ENCODE peak calls at places on chromosomes 2 and 18, in eight cellular contexts. L is cardiac fibroblast; F is GM23338; W is HFF-Myc; K is stomach; T is CD4-positive, alpha-beta memory T cell; M is CD4-positive, CD25-positive, alpha-beta regulatory T cell; J is astrocyte of the cerebellum. V is an unnamed sample.
A peak's percentile ranks its signal among the peaks of the same experiment; 100 is the strongest.

GRCh38 chr2:222701233-222701632 is 29.8 kb downstream of the MOGAT1 start:
- DNase-seq in L (no peak), F (no peak), W (no peak), K (no peak), T (no peak), M (no peak), J (no peak), V (no peak)

GRCh38 chr2:42850016-42850805 is 57.8 kb upstream of the HAAO start:
- DNase-seq in L (no peak), F (no peak), W (no peak), K (no peak), T (no peak), M (no peak), J (no peak), V (no peak)

GRCh38 chr2:28336264-28336992 is 56.2 kb upstream of the FOSL2 start:
- DNase-seq in L (no peak), F (no peak), W (no peak), K (no peak), T (no peak), M (no peak), J (no peak), V (no peak)

GRCh38 chr2:235433860-235434259 is 60.0 kb upstream of the AGAP1 start:
- DNase-seq in L (peak; percentile 53), F (no peak), W (no peak), K (peak; percentile 57), T (no peak), M (no peak), J (no peak), V (no peak)

GRCh38 chr18:55318864-55319516 is 269.0 kb downstream of the TCF4 start:
- DNase-seq in L (peak; percentile 76), F (no peak), W (no peak), K (no peak), T (no peak), M (no peak), J (no peak), V (no peak)

GRCh38 chr2:65919579-65920188 is 487.3 kb upstream of the SPRED2 start:
- DNase-seq in L (no peak), F (peak; percentile 38), W (no peak), K (no peak), T (no peak), M (no peak), J (no peak), V (no peak)

GRCh38 chr2:207467716-207468347 is 61.9 kb upstream of the CREB1 start:
- DNase-seq in L (peak; percentile 88), F (no peak), W (peak; percentile 68), K (no peak), T (no peak), M (no peak), J (peak; percentile 56), V (peak; percentile 58)

GRCh38 chr2:144083211-144083610 is 436.7 kb downstream of the ZEB2 start:
- DNase-seq in L (peak; percentile 89), F (no peak), W (no peak), K (no peak), T (no peak), M (no peak), J (no peak), V (no peak)

GRCh38 chr2:122368576-122369243 is 613.3 kb downstream of the TSN start:
- DNase-seq in L (peak; percentile 50), F (peak; percentile 1), W (no peak), K (no peak), T (no peak), M (no peak), J (no peak), V (no peak)

GRCh38 chr2:120376101-120376500 is 30.2 kb downstream of the INHBB start:
- DNase-seq in L (no peak), F (no peak), W (no peak), K (no peak), T (no peak), M (no peak), J (no peak), V (no peak)

GRCh38 chr2:192307530-192307929 is 112.8 kb upstream of the TMEFF2 start:
- DNase-seq in L (peak; percentile 36), F (no peak), W (no peak), K (no peak), T (no peak), M (no peak), J (no peak), V (no peak)

GRCh38 chr2:75130171-75130570 is 69.1 kb downstream of the TACR1 start:
- DNase-seq in L (no peak), F (peak; percentile 32), W (no peak), K (no peak), T (no peak), M (no peak), J (no peak), V (no peak)

GRCh38 chr2:119205001-119205669 is 18.5 kb upstream of the STEAP3 start:
- DNase-seq in L (no peak), F (no peak), W (no peak), K (no peak), T (no peak), M (no peak), J (no peak), V (no peak)

GRCh38 chr2:16613475-16613874 is 52.2 kb downstream of the CYRIA start:
- DNase-seq in L (peak; percentile 49), F (peak; percentile 56), W (no peak), K (no peak), T (no peak), M (no peak), J (no peak), V (no peak)

GRCh38 chr2:221601376-221601775 is 29.3 kb upstream of the EPHA4 start:
- DNase-seq in L (no peak), F (peak; percentile 15), W (no peak), K (no peak), T (no peak), M (no peak), J (no peak), V (no peak)

GRCh38 chr2:71647346-71647745 is 194.0 kb downstream of the DYSF start:
- DNase-seq in L (no peak), F (no peak), W (no peak), K (no peak), T (no peak), M (no peak), J (peak; percentile 9), V (no peak)

GRCh38 chr2:114610677-114611076 is 168.2 kb downstream of the DPP10 start:
- DNase-seq in L (no peak), F (no peak), W (no peak), K (no peak), T (no peak), M (no peak), J (no peak), V (no peak)

GRCh38 chr2:46481541-46482193 is 2.3 kb downstream of the TMEM247 start:
- DNase-seq in L (peak; percentile 80), F (no peak), W (peak; percentile 69), K (no peak), T (no peak), M (no peak), J (peak; percentile 48), V (peak; percentile 81)

GRCh38 chr2:173288561-173288960 is 66.1 kb upstream of the CDCA7 start:
- DNase-seq in L (peak; percentile 72), F (no peak), W (no peak), K (no peak), T (no peak), M (no peak), J (no peak), V (peak; percentile 1)

GRCh38 chr18:7094432-7094831 is 23.2 kb downstream of the LAMA1 start:
- DNase-seq in L (no peak), F (no peak), W (no peak), K (no peak), T (no peak), M (no peak), J (no peak), V (no peak)

GRCh38 chr2:69915050-69915945 is at the start of gene MXD1:
- DNase-seq in L (no peak), F (peak; percentile 58), W (no peak), K (peak; percentile 38), T (peak; percentile 15), M (no peak), J (no peak), V (no peak)

GRCh38 chr18:60347526-60348045 is 25.0 kb downstream of the MC4R start:
- DNase-seq in L (no peak), F (no peak), W (no peak), K (no peak), T (no peak), M (no peak), J (no peak), V (no peak)

DNA sequence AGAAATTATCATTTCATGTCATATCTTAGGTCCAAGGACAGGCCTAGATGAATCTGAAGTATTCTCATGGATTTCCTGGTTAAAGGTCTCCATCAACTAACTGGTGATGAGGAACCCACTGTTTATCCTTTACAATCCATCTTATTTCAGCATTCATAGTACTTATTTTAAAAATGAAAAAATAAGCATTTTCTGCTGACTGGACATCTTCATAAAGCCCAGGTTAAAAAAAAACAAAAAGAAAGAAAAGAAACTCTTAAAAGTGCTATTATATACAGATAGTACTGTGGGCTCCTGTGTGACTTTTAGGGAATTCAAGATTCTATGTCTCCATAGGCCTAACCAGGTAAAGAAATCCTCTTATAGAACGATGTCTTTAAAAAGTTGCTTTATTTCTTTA is 7.1 kb downstream of the ERBB4 start:
- DNase-seq in L (no peak), F (no peak), W (no peak), K (no peak), T (no peak), M (no peak), J (no peak), V (no peak)
- H3K4me3 ChIP-seq in L (no peak overlapping the region), F (no peak overlapping the region), W (no peak overlapping the region), K (no peak overlapping the region), T (no peak overlapping the region), M (no peak overlapping the region), J (no peak overlapping the region), V (no peak overlapping the region)

GRCh38 chr2:85579266-85579935 is 2.0 kb downstream of the VAMP8 start:
- DNase-seq in L (no peak), F (no peak), W (no peak), K (no peak), T (no peak), M (no peak), J (no peak), V (no peak)
- H3K4me3 ChIP-seq in L (no peak overlapping the region), F (no peak overlapping the region), W (no peak overlapping the region), K (peak overlapping the region; percentile 49), T (peak overlapping the region; percentile 62), M (peak overlapping the region; percentile 86), J (no peak overlapping the region), V (no peak overlapping the region)

DNA sequence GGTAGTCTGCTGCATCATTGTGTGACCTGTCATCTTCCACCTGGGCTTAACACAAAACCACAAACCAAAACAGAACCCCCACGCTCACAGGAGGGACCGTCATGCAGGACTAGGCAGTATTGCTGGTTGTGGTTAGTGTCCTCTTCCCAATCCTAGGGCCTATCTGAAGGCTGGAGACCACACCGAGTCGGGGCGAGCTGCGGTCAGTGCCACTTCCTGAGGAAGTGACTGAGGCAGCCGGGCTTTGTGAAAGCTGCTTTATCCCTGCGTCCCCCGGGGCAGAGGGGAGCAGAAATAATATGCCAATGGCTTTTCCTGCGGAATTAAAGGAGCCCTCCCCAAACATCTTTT is 22.9 kb downstream of the ZNF532 start:
- DNase-seq in L (peak; percentile 88), F (no peak), W (no peak), K (peak; percentile 38), T (no peak), M (no peak), J (no peak), V (no peak)
- H3K4me3 ChIP-seq in L (no peak overlapping the region), F (no peak overlapping the region), W (no peak overlapping the region), K (no peak overlapping the region), T (no peak overlapping the region), M (no peak overlapping the region), J (no peak overlapping the region), V (no peak overlapping the region)

DNA sequence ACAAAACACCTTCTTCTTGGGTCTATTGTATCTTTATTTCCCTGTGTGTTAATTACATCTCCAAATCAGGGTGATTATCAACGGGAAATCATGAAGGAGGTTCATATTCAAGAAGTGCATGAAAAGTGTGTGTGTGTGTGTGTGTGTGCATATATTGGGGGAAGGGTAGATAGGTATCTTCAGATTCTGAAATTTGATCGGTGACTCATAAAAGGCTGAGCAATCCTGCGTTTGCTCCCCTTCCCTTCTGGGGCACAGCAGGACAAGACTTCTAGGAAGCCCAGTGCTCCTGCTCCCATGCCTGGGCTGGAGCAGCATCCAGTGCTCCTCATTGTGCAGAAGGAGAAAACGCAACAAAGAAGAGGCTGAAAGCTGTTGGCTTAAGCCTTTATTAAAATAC is 25.8 kb downstream of the MC5R start:
- DNase-seq in L (no peak), F (no peak), W (no peak), K (no peak), T (no peak), M (no peak), J (no peak), V (no peak)
- H3K4me3 ChIP-seq in L (no peak overlapping the region), F (no peak overlapping the region), W (no peak overlapping the region), K (no peak overlapping the region), T (no peak overlapping the region), M (no peak overlapping the region), J (no peak overlapping the region), V (no peak overlapping the region)